ENCODE peak calls at places on chromosome 2, in seven cellular contexts. Q is stomach; O is tibial artery; X is CD4-positive, alpha-beta T cell; K is esophagus squamous epithelium; L is testis; Z is SK-N-SH. S is an unnamed sample. For H3K9me3, the result is how much of the 10 kb centered on the place peaks cover.

GRCh38 chr2:47072018-47072691 is 83.0 kb downstream of the STPG4 start:
- DNase-seq in K (no peak), Z (peak), L (peak), X (no peak), O (peak), Q (no peak), S (no peak)

GRCh38 chr2:71609958-71610357 is 156.6 kb downstream of the DYSF start:
- DNase-seq in L (peak), K (no peak), X (no peak), O (no peak), Z (peak), Q (no peak), S (no peak)

GRCh38 chr2:132651115-132652099 is 18.6 kb downstream of the LYPD1 start:
- DNase-seq in K (no peak), Q (no peak), Z (peak), L (no peak), X (no peak), O (no peak), S (peak)

GRCh38 chr2:219174146-219174545 is 2.6 kb downstream of the CNPPD1 start:
- DNase-seq in K (no peak), L (no peak), Z (no peak), Q (no peak), O (no peak), X (no peak), S (no peak)

GRCh38 chr2:240200230-240201051 is 60.0 kb upstream of the OTOS start:
- DNase-seq in Z (no peak), L (peak), O (no peak), K (no peak), Q (no peak), X (no peak), S (peak)

GRCh38 chr2:134715932-134716643 is 2.7 kb downstream of the TMEM163 start:
- DNase-seq in Z (no peak), Q (no peak), K (no peak), X (no peak), L (no peak), O (no peak), S (peak)

GRCh38 chr2:5693288-5694015 is 1.3 kb downstream of the SOX11 start:
- DNase-seq in O (no peak), Q (no peak), K (no peak), L (no peak), X (no peak), Z (peak), S (peak)

GRCh38 chr2:207483066-207483465 is 46.7 kb upstream of the CREB1 start:
- DNase-seq in X (no peak), Q (no peak), K (no peak), O (no peak), Z (no peak), L (no peak), S (no peak)

GRCh38 chr2:236217926-236218325 is 46.3 kb downstream of the ASB18 start:
- DNase-seq in O (no peak), Q (no peak), Z (peak), L (no peak), K (no peak), X (no peak), S (no peak)

GRCh38 chr2:144390424-144391020 is 129.4 kb downstream of the ZEB2 start:
- DNase-seq in L (no peak), Q (no peak), X (no peak), Z (no peak), O (no peak), K (no peak), S (no peak)

GRCh38 chr2:144520718-144521487 is 984 bp upstream of the ZEB2 start:
- DNase-seq in K (no peak), L (no peak), Z (no peak), X (no peak), Q (no peak), O (peak), S (no peak)

GRCh38 chr2:223613017-223613950 is 11.1 kb upstream of the SCG2 start:
- DNase-seq in L (peak), X (no peak), Z (peak), Q (peak), K (no peak), O (peak), S (peak)

GRCh38 chr2:41900299-41900698 is 147.5 kb upstream of the PKDCC start:
- DNase-seq in Z (no peak), L (no peak), X (no peak), O (no peak), Q (no peak), K (no peak), S (no peak)

GRCh38 chr2:237298323-237299118 is 115.4 kb downstream of the COL6A3 start:
- DNase-seq in L (no peak), K (no peak), Q (no peak), Z (peak), X (no peak), O (no peak), S (no peak)

GRCh38 chr2:167484875-167485274 is 596.6 kb downstream of the XIRP2 start:
- DNase-seq in K (no peak), Z (no peak), L (no peak), X (no peak), Q (no peak), O (no peak), S (no peak)

GRCh38 chr2:226790436-226790835 is 9.2 kb downstream of the IRS1 start:
- DNase-seq in Q (no peak), O (no peak), L (no peak), K (no peak), Z (no peak), X (no peak), S (no peak)

GRCh38 chr2:84807063-84807485 is 73.8 kb downstream of the TRABD2A start:
- DNase-seq in O (peak), L (no peak), Z (no peak), Q (peak), X (no peak), K (no peak), S (no peak)

GRCh38 chr2:161044095-161044874 is 115.9 kb upstream of the TANK start:
- DNase-seq in Z (no peak), K (no peak), Q (no peak), O (peak), X (no peak), L (no peak), S (no peak)

GRCh38 chr2:219308142-219309093 is 783 bp downstream of the PTPRN start:
- DNase-seq in L (peak), Q (peak), X (peak), K (no peak), Z (peak), O (no peak), S (peak)

GRCh38 chr2:81495556-81495955 is 1191.0 kb upstream of the LRRTM1 start:
- DNase-seq in O (no peak), X (no peak), K (no peak), Z (no peak), L (no peak), Q (no peak), S (no peak)

GRCh38 chr2:159116922-159117321 is 148.5 kb downstream of the TANC1 start:
- DNase-seq in Q (no peak), K (no peak), Z (no peak), O (no peak), L (no peak), X (no peak), S (peak)

GRCh38 chr2:219415580-219416232 is 2.5 kb upstream of the DES start:
- DNase-seq in O (no peak), Z (no peak), Q (no peak), X (no peak), K (no peak), L (no peak), S (no peak)

GRCh38 chr2:178287652-178288344 is 93.5 kb downstream of the OSBPL6 start:
- DNase-seq in L (no peak), Z (no peak), O (no peak), X (no peak), Q (no peak), K (no peak), S (no peak)

DNA sequence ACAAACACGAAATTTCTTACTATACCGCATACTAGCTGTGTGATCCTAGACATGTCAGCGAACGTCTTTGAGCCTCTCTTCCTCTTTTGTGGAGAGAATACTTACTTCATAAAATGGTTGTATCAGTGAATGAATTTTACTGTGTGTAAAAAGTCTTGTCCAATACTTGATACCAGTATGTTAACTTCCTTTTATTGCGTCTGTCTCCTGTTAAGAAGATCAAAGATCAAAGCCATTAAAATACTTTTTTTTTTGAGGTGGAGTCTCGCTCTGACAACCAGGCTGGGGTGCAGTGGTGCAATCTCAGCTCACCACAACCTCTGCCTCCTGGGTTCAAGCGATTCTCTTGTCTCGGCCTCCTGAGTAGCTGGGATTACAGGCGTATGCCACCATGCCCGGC is 33.2 kb downstream of the ERLEC1 start:
- DNase-seq in X (no peak), K (no peak), Z (no peak), Q (no peak), O (no peak), L (no peak), S (no peak)
- H3K9me3 ChIP-seq in X (under half), K (under half), Z (under half), Q (under half), O (under half), L (under half), S (under half)

GRCh38 chr2:19785432-19785831 is 116.4 kb downstream of the TTC32 start:
- DNase-seq in L (no peak), Z (no peak), K (no peak), Q (no peak), O (no peak), X (no peak), S (no peak)
- H3K27ac ChIP-seq in L (no peak), Z (no peak), K (peak), Q (no peak), O (peak), X (no peak), S (no peak)

DNA sequence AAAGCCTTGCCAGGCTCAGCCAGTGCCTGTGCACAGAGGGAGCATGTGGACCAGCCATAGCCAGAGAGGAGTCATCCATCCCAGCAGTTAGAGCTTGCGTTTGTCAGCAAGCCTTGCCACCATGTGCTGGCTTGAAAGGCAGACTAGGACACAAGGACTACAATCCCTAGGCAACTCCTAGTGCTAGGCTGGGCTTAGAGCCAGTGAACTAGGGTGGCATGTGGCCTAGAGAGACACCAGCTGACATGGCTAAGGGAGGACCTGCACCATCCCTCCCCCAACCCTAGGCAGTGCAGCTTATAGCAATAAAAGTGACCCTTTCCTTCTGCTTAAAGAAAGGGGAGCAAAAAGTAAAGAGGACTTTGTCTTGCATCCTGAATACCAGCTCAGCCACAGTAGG is 38.5 kb upstream of the UXS1 start:
- DNase-seq in K (no peak), Q (no peak), L (peak), X (no peak), O (no peak), Z (no peak), S (no peak)
- H3K9me3 ChIP-seq in K (under half), Q (under half), L (under half), X (under half), O (under half), Z (under half), S (under half)

GRCh38 chr2:96121414-96121813 is 5.0 kb upstream of the ADRA2B start:
- DNase-seq in L (no peak), K (no peak), Q (no peak), O (no peak), X (no peak), Z (no peak), S (no peak)
- H3K27ac ChIP-seq in L (no peak), K (no peak), Q (no peak), O (no peak), X (no peak), Z (no peak), S (no peak)